ENCODE peak calls at places on chromosomes 16 and 17, in eight cellular contexts. One of them, this sample, is unnamed. For H3K9me3, the result is how much of the 10 kb centered on the place peaks cover.

GRCh38 chr17:40360091-40360490 is 4.4 kb downstream of the GJD3 start:
- DNase-seq in fibroblast of lung: no peak
- DNase-seq in CD8-positive, alpha-beta memory T cell: no peak
- DNase-seq in left ventricle myocardium inferior: no peak
- DNase-seq in effector memory CD4-positive, alpha-beta T cell: no peak
- DNase-seq in A549: no peak
- DNase-seq in neuronal stem cell: no peak
- DNase-seq in prostate gland: no peak
- DNase-seq in this sample: no peak

GRCh38 chr16:7362231-7362630 is 29.6 kb downstream of the RBFOX1 start:
- DNase-seq in fibroblast of lung: no peak
- DNase-seq in CD8-positive, alpha-beta memory T cell: no peak
- DNase-seq in left ventricle myocardium inferior: no peak
- DNase-seq in effector memory CD4-positive, alpha-beta T cell: no peak
- DNase-seq in A549: no peak
- DNase-seq in neuronal stem cell: no peak
- DNase-seq in prostate gland: no peak
- DNase-seq in this sample: no peak

GRCh38 chr17:47941998-47942490 is 673 bp downstream of the PNPO start:
- DNase-seq in fibroblast of lung: no peak
- DNase-seq in CD8-positive, alpha-beta memory T cell: no peak
- DNase-seq in left ventricle myocardium inferior: no peak
- DNase-seq in effector memory CD4-positive, alpha-beta T cell: no peak
- DNase-seq in A549: no peak
- DNase-seq in neuronal stem cell: no peak
- DNase-seq in prostate gland: no peak
- DNase-seq in this sample: no peak

GRCh38 chr17:82876149-82876548 is 36.3 kb upstream of the ZNF750 start:
- DNase-seq in fibroblast of lung: peak
- DNase-seq in CD8-positive, alpha-beta memory T cell: no peak
- DNase-seq in left ventricle myocardium inferior: no peak
- DNase-seq in effector memory CD4-positive, alpha-beta T cell: no peak
- DNase-seq in A549: no peak
- DNase-seq in neuronal stem cell: no peak
- DNase-seq in prostate gland: peak
- DNase-seq in this sample: no peak

GRCh38 chr17:31321971-31322370 is 549 bp upstream of the EVI2A start:
- DNase-seq in fibroblast of lung: no peak
- DNase-seq in CD8-positive, alpha-beta memory T cell: no peak
- DNase-seq in left ventricle myocardium inferior: no peak
- DNase-seq in effector memory CD4-positive, alpha-beta T cell: peak
- DNase-seq in A549: no peak
- DNase-seq in neuronal stem cell: no peak
- DNase-seq in prostate gland: no peak
- DNase-seq in this sample: no peak

GRCh38 chr16:8108991-8109509 is 481.3 kb downstream of the TMEM114 start:
- DNase-seq in fibroblast of lung: no peak
- DNase-seq in CD8-positive, alpha-beta memory T cell: no peak
- DNase-seq in left ventricle myocardium inferior: no peak
- DNase-seq in effector memory CD4-positive, alpha-beta T cell: no peak
- DNase-seq in A549: peak
- DNase-seq in neuronal stem cell: no peak
- DNase-seq in prostate gland: no peak
- DNase-seq in this sample: no peak

GRCh38 chr16:11349599-11350276 is 4.5 kb downstream of the RMI2 start:
- DNase-seq in fibroblast of lung: peak
- DNase-seq in CD8-positive, alpha-beta memory T cell: no peak
- DNase-seq in left ventricle myocardium inferior: peak
- DNase-seq in effector memory CD4-positive, alpha-beta T cell: no peak
- DNase-seq in A549: no peak
- DNase-seq in neuronal stem cell: no peak
- DNase-seq in prostate gland: peak
- DNase-seq in this sample: no peak

GRCh38 chr16:75754126-75754525 is 27.8 kb upstream of the CPHXL start:
- DNase-seq in fibroblast of lung: no peak
- DNase-seq in CD8-positive, alpha-beta memory T cell: no peak
- DNase-seq in left ventricle myocardium inferior: no peak
- DNase-seq in effector memory CD4-positive, alpha-beta T cell: no peak
- DNase-seq in A549: no peak
- DNase-seq in neuronal stem cell: no peak
- DNase-seq in prostate gland: peak
- DNase-seq in this sample: no peak

GRCh38 chr17:43406676-43407645 is 8.2 kb downstream of the ARL4D start:
- DNase-seq in fibroblast of lung: peak
- DNase-seq in CD8-positive, alpha-beta memory T cell: no peak
- DNase-seq in left ventricle myocardium inferior: no peak
- DNase-seq in effector memory CD4-positive, alpha-beta T cell: no peak
- DNase-seq in A549: peak
- DNase-seq in neuronal stem cell: no peak
- DNase-seq in prostate gland: no peak
- DNase-seq in this sample: peak

GRCh38 chr17:31002047-31002446 is 31.2 kb downstream of the RNF135 start:
- DNase-seq in fibroblast of lung: no peak
- DNase-seq in CD8-positive, alpha-beta memory T cell: no peak
- DNase-seq in left ventricle myocardium inferior: no peak
- DNase-seq in effector memory CD4-positive, alpha-beta T cell: no peak
- DNase-seq in A549: no peak
- DNase-seq in neuronal stem cell: no peak
- DNase-seq in prostate gland: no peak
- DNase-seq in this sample: no peak

GRCh38 chr16:31491778-31492418 is 9.0 kb downstream of the SLC5A2 start:
- DNase-seq in fibroblast of lung: no peak
- DNase-seq in CD8-positive, alpha-beta memory T cell: no peak
- DNase-seq in left ventricle myocardium inferior: no peak
- DNase-seq in effector memory CD4-positive, alpha-beta T cell: no peak
- DNase-seq in A549: no peak
- DNase-seq in neuronal stem cell: no peak
- DNase-seq in prostate gland: no peak
- DNase-seq in this sample: no peak

GRCh38 chr17:40190197-40191021 is 13.1 kb downstream of the RAPGEFL1 start:
- DNase-seq in fibroblast of lung: no peak
- DNase-seq in CD8-positive, alpha-beta memory T cell: peak
- DNase-seq in left ventricle myocardium inferior: no peak
- DNase-seq in effector memory CD4-positive, alpha-beta T cell: no peak
- DNase-seq in A549: peak
- DNase-seq in neuronal stem cell: no peak
- DNase-seq in prostate gland: no peak
- DNase-seq in this sample: peak

GRCh38 chr16:87203060-87203656 is 114.0 kb downstream of the C16orf95 start:
- DNase-seq in fibroblast of lung: peak
- DNase-seq in CD8-positive, alpha-beta memory T cell: no peak
- DNase-seq in left ventricle myocardium inferior: peak
- DNase-seq in effector memory CD4-positive, alpha-beta T cell: no peak
- DNase-seq in A549: peak
- DNase-seq in neuronal stem cell: peak
- DNase-seq in prostate gland: no peak
- DNase-seq in this sample: peak

GRCh38 chr17:53909802-53910201 is 87.1 kb downstream of the KIF2B start:
- DNase-seq in fibroblast of lung: no peak
- DNase-seq in CD8-positive, alpha-beta memory T cell: no peak
- DNase-seq in left ventricle myocardium inferior: no peak
- DNase-seq in effector memory CD4-positive, alpha-beta T cell: no peak
- DNase-seq in A549: no peak
- DNase-seq in neuronal stem cell: no peak
- DNase-seq in prostate gland: no peak
- DNase-seq in this sample: no peak

GRCh38 chr16:88483392-88483641 is 30.2 kb downstream of the ZFPM1 start:
- DNase-seq in fibroblast of lung: no peak
- DNase-seq in CD8-positive, alpha-beta memory T cell: no peak
- DNase-seq in left ventricle myocardium inferior: no peak
- DNase-seq in effector memory CD4-positive, alpha-beta T cell: no peak
- DNase-seq in A549: no peak
- DNase-seq in neuronal stem cell: no peak
- DNase-seq in prostate gland: no peak
- DNase-seq in this sample: no peak

GRCh38 chr17:1228752-1229353 is 41.4 kb upstream of the BHLHA9 start:
- DNase-seq in fibroblast of lung: no peak
- DNase-seq in CD8-positive, alpha-beta memory T cell: no peak
- DNase-seq in left ventricle myocardium inferior: no peak
- DNase-seq in effector memory CD4-positive, alpha-beta T cell: no peak
- DNase-seq in A549: no peak
- DNase-seq in neuronal stem cell: no peak
- DNase-seq in prostate gland: no peak
- DNase-seq in this sample: no peak

GRCh38 chr17:61208301-61209098 is 191.1 kb upstream of the TBX2 start:
- DNase-seq in fibroblast of lung: no peak
- DNase-seq in CD8-positive, alpha-beta memory T cell: no peak
- DNase-seq in left ventricle myocardium inferior: no peak
- DNase-seq in effector memory CD4-positive, alpha-beta T cell: no peak
- DNase-seq in A549: peak
- DNase-seq in neuronal stem cell: no peak
- DNase-seq in prostate gland: no peak
- DNase-seq in this sample: no peak

GRCh38 chr17:2237521-2237921 is 66.1 kb downstream of the SMG6 start:
- DNase-seq in fibroblast of lung: peak
- DNase-seq in CD8-positive, alpha-beta memory T cell: no peak
- DNase-seq in left ventricle myocardium inferior: peak
- DNase-seq in effector memory CD4-positive, alpha-beta T cell: no peak
- DNase-seq in A549: no peak
- DNase-seq in neuronal stem cell: no peak
- DNase-seq in prostate gland: no peak
- DNase-seq in this sample: no peak

GRCh38 chr17:2237960-2238359 is 65.6 kb downstream of the SMG6 start:
- DNase-seq in fibroblast of lung: no peak
- DNase-seq in CD8-positive, alpha-beta memory T cell: no peak
- DNase-seq in left ventricle myocardium inferior: no peak
- DNase-seq in effector memory CD4-positive, alpha-beta T cell: no peak
- DNase-seq in A549: no peak
- DNase-seq in neuronal stem cell: no peak
- DNase-seq in prostate gland: no peak
- DNase-seq in this sample: no peak

GRCh38 chr17:2239882-2240430 is 63.6 kb downstream of the SMG6 start:
- DNase-seq in fibroblast of lung: peak
- DNase-seq in CD8-positive, alpha-beta memory T cell: no peak
- DNase-seq in left ventricle myocardium inferior: peak
- DNase-seq in effector memory CD4-positive, alpha-beta T cell: no peak
- DNase-seq in A549: peak
- DNase-seq in neuronal stem cell: no peak
- DNase-seq in prostate gland: no peak
- DNase-seq in this sample: no peak

GRCh38 chr17:2239170-2239551 is 64.4 kb downstream of the SMG6 start:
- DNase-seq in fibroblast of lung: no peak
- DNase-seq in CD8-positive, alpha-beta memory T cell: no peak
- DNase-seq in left ventricle myocardium inferior: no peak
- DNase-seq in effector memory CD4-positive, alpha-beta T cell: no peak
- DNase-seq in A549: no peak
- DNase-seq in neuronal stem cell: no peak
- DNase-seq in prostate gland: no peak
- DNase-seq in this sample: no peak

DNA sequence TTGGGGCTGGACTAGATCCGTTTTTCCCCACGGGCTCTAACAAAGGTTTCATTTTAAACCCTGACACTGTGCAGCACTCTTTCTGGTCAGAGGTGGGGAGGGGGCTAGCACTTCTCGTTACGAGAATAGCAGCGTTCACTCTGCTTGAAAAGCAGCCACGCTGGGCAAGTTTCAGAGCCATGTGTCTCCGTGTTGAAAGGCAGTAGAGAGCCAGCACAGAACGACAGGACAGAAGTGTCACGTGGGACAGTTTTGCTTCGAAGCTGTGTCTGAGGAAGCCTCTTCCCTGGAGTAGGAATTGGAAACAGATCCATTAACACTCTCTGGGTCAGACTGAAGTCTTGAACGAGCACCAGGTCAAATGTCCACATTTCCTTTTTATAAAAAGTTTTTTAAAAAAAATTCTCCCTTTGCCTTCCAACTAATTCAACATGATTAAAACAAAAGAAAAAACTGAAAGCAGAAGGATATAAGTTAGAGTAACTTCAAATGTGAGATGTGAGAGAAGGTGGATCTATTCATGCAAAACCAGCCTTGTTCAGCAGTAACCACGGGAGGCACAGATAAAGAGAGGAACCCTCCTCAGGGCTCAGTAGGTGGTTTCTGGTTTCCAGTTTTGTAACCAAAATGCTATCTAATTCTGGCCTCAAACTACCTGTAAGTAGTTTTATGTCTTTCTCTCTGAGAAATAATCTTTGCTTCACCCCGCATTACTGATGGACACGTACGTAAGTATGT is 65.0 kb downstream of the SMG6 start:
- DNase-seq in fibroblast of lung: no peak
- DNase-seq in CD8-positive, alpha-beta memory T cell: no peak
- DNase-seq in left ventricle myocardium inferior: peak
- DNase-seq in effector memory CD4-positive, alpha-beta T cell: no peak
- DNase-seq in A549: no peak
- DNase-seq in neuronal stem cell: no peak
- DNase-seq in prostate gland: peak
- DNase-seq in this sample: no peak
- H3K27ac ChIP-seq in fibroblast of lung: peak
- H3K27ac ChIP-seq in CD8-positive, alpha-beta memory T cell: no peak
- H3K27ac ChIP-seq in left ventricle myocardium inferior: peak
- H3K27ac ChIP-seq in effector memory CD4-positive, alpha-beta T cell: no peak
- H3K27ac ChIP-seq in A549: no peak
- H3K27ac ChIP-seq in neuronal stem cell: no peak
- H3K27ac ChIP-seq in prostate gland: peak
- H3K27ac ChIP-seq in this sample: no peak

GRCh38 chr17:29905879-29906167 is 24.2 kb downstream of the SSH2 start:
- DNase-seq in fibroblast of lung: no peak
- DNase-seq in CD8-positive, alpha-beta memory T cell: no peak
- DNase-seq in left ventricle myocardium inferior: no peak
- DNase-seq in effector memory CD4-positive, alpha-beta T cell: no peak
- DNase-seq in A549: no peak
- DNase-seq in neuronal stem cell: no peak
- DNase-seq in prostate gland: no peak
- DNase-seq in this sample: no peak
- H3K9me3 ChIP-seq in fibroblast of lung: under half
- H3K9me3 ChIP-seq in CD8-positive, alpha-beta memory T cell: under half
- H3K9me3 ChIP-seq in left ventricle myocardium inferior: under half
- H3K9me3 ChIP-seq in effector memory CD4-positive, alpha-beta T cell: under half
- H3K9me3 ChIP-seq in A549: under half
- H3K9me3 ChIP-seq in neuronal stem cell: under half
- H3K9me3 ChIP-seq in prostate gland: under half
- H3K9me3 ChIP-seq in this sample: under half

GRCh38 chr17:80658821-80659220 is 114.2 kb downstream of the RPTOR start:
- DNase-seq in fibroblast of lung: no peak
- DNase-seq in CD8-positive, alpha-beta memory T cell: no peak
- DNase-seq in left ventricle myocardium inferior: no peak
- DNase-seq in effector memory CD4-positive, alpha-beta T cell: no peak
- DNase-seq in A549: no peak
- DNase-seq in neuronal stem cell: no peak
- DNase-seq in prostate gland: no peak
- DNase-seq in this sample: no peak
- H3K27ac ChIP-seq in fibroblast of lung: no peak
- H3K27ac ChIP-seq in CD8-positive, alpha-beta memory T cell: no peak
- H3K27ac ChIP-seq in left ventricle myocardium inferior: no peak
- H3K27ac ChIP-seq in effector memory CD4-positive, alpha-beta T cell: no peak
- H3K27ac ChIP-seq in A549: no peak
- H3K27ac ChIP-seq in neuronal stem cell: no peak
- H3K27ac ChIP-seq in prostate gland: no peak
- H3K27ac ChIP-seq in this sample: no peak

GRCh38 chr17:5182597-5183409 is 8.9 kb downstream of the ZNF594 start:
- DNase-seq in fibroblast of lung: no peak
- DNase-seq in CD8-positive, alpha-beta memory T cell: no peak
- DNase-seq in left ventricle myocardium inferior: no peak
- DNase-seq in effector memory CD4-positive, alpha-beta T cell: no peak
- DNase-seq in A549: no peak
- DNase-seq in neuronal stem cell: no peak
- DNase-seq in prostate gland: no peak
- DNase-seq in this sample: no peak
- H3K9me3 ChIP-seq in fibroblast of lung: under half
- H3K9me3 ChIP-seq in CD8-positive, alpha-beta memory T cell: half or more
- H3K9me3 ChIP-seq in left ventricle myocardium inferior: half or more
- H3K9me3 ChIP-seq in effector memory CD4-positive, alpha-beta T cell: half or more
- H3K9me3 ChIP-seq in A549: half or more
- H3K9me3 ChIP-seq in neuronal stem cell: half or more
- H3K9me3 ChIP-seq in prostate gland: under half
- H3K9me3 ChIP-seq in this sample: half or more

This sample was measured in WERI-Rb-1.